ENCODE peak calls at places on chromosomes 12 and 14, in six cellular contexts. One of them, this sample, is unnamed.

GRCh38 chr12:22635812-22636211 is 10.8 kb downstream of the ETNK1 start:
- DNase-seq in germinal center: no peak
- DNase-seq in IMR-90: no peak
- DNase-seq in HepG2: no peak
- DNase-seq in GM12892: no peak
- DNase-seq in iris pigment epithelial cell: peak
- DNase-seq in this sample: no peak

GRCh38 chr14:29895591-29896043 is 32.0 kb downstream of the PRKD1 start:
- DNase-seq in germinal center: no peak
- DNase-seq in IMR-90: no peak
- DNase-seq in GM12892: no peak
- DNase-seq in HepG2: no peak
- DNase-seq in iris pigment epithelial cell: no peak
- DNase-seq in this sample: no peak

GRCh38 chr14:47235619-47236018 is 439.8 kb downstream of the MDGA2 start:
- DNase-seq in HepG2: no peak
- DNase-seq in iris pigment epithelial cell: no peak
- DNase-seq in GM12892: no peak
- DNase-seq in IMR-90: no peak
- DNase-seq in germinal center: no peak
- DNase-seq in this sample: no peak

GRCh38 chr12:131587565-131587964 is 123.3 kb upstream of the SFSWAP start:
- DNase-seq in GM12892: no peak
- DNase-seq in germinal center: no peak
- DNase-seq in IMR-90: no peak
- DNase-seq in iris pigment epithelial cell: no peak
- DNase-seq in HepG2: no peak
- DNase-seq in this sample: no peak

GRCh38 chr12:15899282-15899870 is 11.8 kb upstream of the DERA start:
- DNase-seq in iris pigment epithelial cell: no peak
- DNase-seq in HepG2: peak
- DNase-seq in germinal center: peak
- DNase-seq in IMR-90: no peak
- DNase-seq in GM12892: no peak
- DNase-seq in this sample: no peak

GRCh38 chr12:52050116-52050770 is 999 bp upstream of the NR4A1 start:
- DNase-seq in GM12892: no peak
- DNase-seq in IMR-90: peak
- DNase-seq in HepG2: no peak
- DNase-seq in germinal center: peak
- DNase-seq in iris pigment epithelial cell: no peak
- DNase-seq in this sample: no peak

GRCh38 chr14:97332591-97332984 is 535.4 kb downstream of the VRK1 start:
- DNase-seq in germinal center: no peak
- DNase-seq in IMR-90: no peak
- DNase-seq in iris pigment epithelial cell: no peak
- DNase-seq in GM12892: no peak
- DNase-seq in HepG2: no peak
- DNase-seq in this sample: no peak

GRCh38 chr14:84254205-84254788 is 1275.6 kb upstream of the FLRT2 start:
- DNase-seq in GM12892: no peak
- DNase-seq in germinal center: no peak
- DNase-seq in iris pigment epithelial cell: peak
- DNase-seq in HepG2: no peak
- DNase-seq in IMR-90: no peak
- DNase-seq in this sample: peak

GRCh38 chr14:85471744-85472143 is 58.2 kb upstream of the FLRT2 start:
- DNase-seq in iris pigment epithelial cell: peak
- DNase-seq in GM12892: no peak
- DNase-seq in germinal center: no peak
- DNase-seq in HepG2: peak
- DNase-seq in IMR-90: peak
- DNase-seq in this sample: no peak

GRCh38 chr12:103756443-103756842 is 84.6 kb downstream of the NT5DC3 start:
- DNase-seq in IMR-90: no peak
- DNase-seq in germinal center: no peak
- DNase-seq in GM12892: no peak
- DNase-seq in HepG2: no peak
- DNase-seq in iris pigment epithelial cell: no peak
- DNase-seq in this sample: no peak

GRCh38 chr14:58633831-58634230 is 3.9 kb upstream of the DACT1 start:
- DNase-seq in HepG2: no peak
- DNase-seq in germinal center: no peak
- DNase-seq in iris pigment epithelial cell: no peak
- DNase-seq in GM12892: no peak
- DNase-seq in IMR-90: peak
- DNase-seq in this sample: no peak

GRCh38 chr12:118299791-118300460 is 72.8 kb downstream of the TAOK3 start:
- DNase-seq in iris pigment epithelial cell: no peak
- DNase-seq in IMR-90: no peak
- DNase-seq in GM12892: no peak
- DNase-seq in HepG2: no peak
- DNase-seq in germinal center: no peak
- DNase-seq in this sample: no peak

GRCh38 chr14:98612434-98613200 is 659.4 kb downstream of the BCL11B start:
- DNase-seq in iris pigment epithelial cell: no peak
- DNase-seq in GM12892: no peak
- DNase-seq in HepG2: no peak
- DNase-seq in germinal center: no peak
- DNase-seq in IMR-90: no peak
- DNase-seq in this sample: no peak

GRCh38 chr14:31510222-31510621 is 22.4 kb upstream of the GPR33 start:
- DNase-seq in germinal center: peak
- DNase-seq in iris pigment epithelial cell: peak
- DNase-seq in GM12892: no peak
- DNase-seq in HepG2: peak
- DNase-seq in IMR-90: peak
- DNase-seq in this sample: no peak

GRCh38 chr14:54350196-54350595 is 46.6 kb upstream of the CDKN3 start:
- DNase-seq in GM12892: no peak
- DNase-seq in iris pigment epithelial cell: peak
- DNase-seq in HepG2: no peak
- DNase-seq in germinal center: no peak
- DNase-seq in IMR-90: peak
- DNase-seq in this sample: no peak

GRCh38 chr12:26135010-26135420 is 10.2 kb upstream of the BHLHE41 start:
- DNase-seq in germinal center: no peak
- DNase-seq in iris pigment epithelial cell: peak
- DNase-seq in IMR-90: no peak
- DNase-seq in GM12892: no peak
- DNase-seq in HepG2: no peak
- DNase-seq in this sample: peak

GRCh38 chr14:80213602-80214001 is 2.3 kb upstream of the DIO2 start:
- DNase-seq in germinal center: peak
- DNase-seq in IMR-90: peak
- DNase-seq in iris pigment epithelial cell: peak
- DNase-seq in GM12892: no peak
- DNase-seq in HepG2: peak
- DNase-seq in this sample: no peak

This sample was measured in prostate gland.